ENCODE peak calls at places on chromosome 9, in ten cellular contexts. I is pancreas, V is A549, R is cardiac fibroblast, P is GM10248, U is psoas muscle, N is OCI-LY7, O is tibial nerve, D is astrocyte of the spinal cord, H is sigmoid colon. F is an unnamed sample.

GRCh38 chr9:33659915-33660314 is 135.4 kb upstream of the PRSS3 start:
- DNase-seq in I (no peak), V (no peak), R (no peak), P (no peak), U (no peak), N (no peak), O (no peak), D (no peak), H (no peak), F (no peak)

GRCh38 chr9:26260238-26260637 is 582.0 kb upstream of the TUSC1 start:
- DNase-seq in I (no peak), V (peak), R (peak), P (no peak), U (no peak), N (no peak), O (no peak), D (peak), H (no peak), F (no peak)

GRCh38 chr9:127539259-127539981 is 72.7 kb upstream of the STXBP1 start:
- DNase-seq in I (no peak), V (no peak), R (no peak), P (no peak), U (no peak), N (no peak), O (no peak), D (no peak), H (no peak), F (no peak)

GRCh38 chr9:33823801-33824200 is 6.8 kb downstream of the UBE2R2 start:
- DNase-seq in I (no peak), V (no peak), R (no peak), P (peak), U (no peak), N (no peak), O (no peak), D (no peak), H (no peak), F (no peak)

GRCh38 chr9:119332522-119332921 is 36.7 kb downstream of the BRINP1 start:
- DNase-seq in I (no peak), V (no peak), R (no peak), P (no peak), U (no peak), N (no peak), O (no peak), D (no peak), H (no peak), F (no peak)

GRCh38 chr9:91138760-91139159 is 223.0 kb downstream of the AUH start:
- DNase-seq in I (no peak), V (peak), R (no peak), P (no peak), U (no peak), N (no peak), O (no peak), D (peak), H (no peak), F (no peak)

GRCh38 chr9:79154806-79155205 is 417.0 kb upstream of the TLE4 start:
- DNase-seq in I (no peak), V (no peak), R (peak), P (no peak), U (no peak), N (no peak), O (no peak), D (no peak), H (no peak), F (no peak)

GRCh38 chr9:14439555-14439954 is 125.6 kb upstream of the NFIB start:
- DNase-seq in I (no peak), V (no peak), R (no peak), P (no peak), U (no peak), N (no peak), O (no peak), D (no peak), H (no peak), F (no peak)

GRCh38 chr9:36484124-36484523 is 84.1 kb upstream of the RNF38 start:
- DNase-seq in I (no peak), V (no peak), R (no peak), P (no peak), U (no peak), N (no peak), O (no peak), D (no peak), H (no peak), F (no peak)

GRCh38 chr9:69023650-69024049 is 9.7 kb upstream of the PRKACG start:
- DNase-seq in I (peak), V (no peak), R (no peak), P (no peak), U (no peak), N (no peak), O (no peak), D (no peak), H (no peak), F (no peak)

GRCh38 chr9:107557236-107557990 is 67.8 kb upstream of the KLF4 start:
- DNase-seq in I (no peak), V (no peak), R (no peak), P (no peak), U (no peak), N (no peak), O (no peak), D (peak), H (no peak), F (no peak)

GRCh38 chr9:110255064-110255416 is 1.3 kb downstream of the TXN start:
- DNase-seq in I (no peak), V (no peak), R (no peak), P (no peak), U (no peak), N (peak), O (no peak), D (no peak), H (no peak), F (no peak)

GRCh38 chr9:114163517-114163924 is 8.2 kb downstream of the COL27A1 start:
- DNase-seq in I (peak), V (peak), R (peak), P (no peak), U (peak), N (no peak), O (no peak), D (peak), H (no peak), F (peak)

GRCh38 chr9:306907-307306 is 92.2 kb downstream of the DOCK8 start:
- DNase-seq in I (peak), V (peak), R (no peak), P (peak), U (no peak), N (peak), O (no peak), D (no peak), H (no peak), F (no peak)

GRCh38 chr9:129481424-129481823 is 139.5 kb downstream of the C9orf50 start:
- DNase-seq in I (no peak), V (no peak), R (no peak), P (no peak), U (no peak), N (no peak), O (no peak), D (no peak), H (no peak), F (no peak)

GRCh38 chr9:109094268-109094667 is 25.5 kb downstream of the TMEM245 start:
- DNase-seq in I (no peak), V (no peak), R (no peak), P (no peak), U (no peak), N (no peak), O (no peak), D (no peak), H (no peak), F (no peak)

GRCh38 chr9:137237759-137238726 is 3.0 kb upstream of the TUBB4B start:
- DNase-seq in I (peak), V (peak), R (no peak), P (no peak), U (no peak), N (no peak), O (no peak), D (no peak), H (no peak), F (peak)

GRCh38 chr9:113620377-113621161 is 157.0 kb downstream of the RGS3 start:
- DNase-seq in I (peak), V (peak), R (peak), P (no peak), U (peak), N (no peak), O (peak), D (peak), H (peak), F (peak)

GRCh38 chr9:129868571-129869486 is 33.6 kb downstream of the USP20 start:
- DNase-seq in I (no peak), V (no peak), R (no peak), P (no peak), U (no peak), N (no peak), O (no peak), D (no peak), H (no peak), F (no peak)

GRCh38 chr9:68872026-68872501 is 141.8 kb downstream of the PRKACG start:
- DNase-seq in I (peak), V (no peak), R (no peak), P (no peak), U (no peak), N (no peak), O (no peak), D (no peak), H (no peak), F (no peak)

GRCh38 chr9:34493972-34494535 is 28.7 kb downstream of the ENHO start:
- DNase-seq in I (peak), V (peak), R (peak), P (no peak), U (peak), N (peak), O (no peak), D (peak), H (no peak), F (no peak)

GRCh38 chr9:90773593-90773992 is 28.0 kb upstream of the SYK start:
- DNase-seq in I (no peak), V (no peak), R (peak), P (no peak), U (no peak), N (peak), O (no peak), D (no peak), H (no peak), F (no peak)

GRCh38 chr9:136644343-136644592 is 18.4 kb upstream of the EGFL7 start:
- DNase-seq in I (peak), V (peak), R (peak), P (no peak), U (peak), N (no peak), O (no peak), D (peak), H (peak), F (no peak)

GRCh38 chr9:95134457-95134881 is 183.0 kb downstream of the FANCC start:
- DNase-seq in I (no peak), V (no peak), R (no peak), P (no peak), U (no peak), N (no peak), O (no peak), D (no peak), H (peak), F (no peak)

GRCh38 chr9:129340427-129341196 is 162.6 kb upstream of the IER5L start:
- DNase-seq in I (no peak), V (peak), R (no peak), P (no peak), U (no peak), N (no peak), O (no peak), D (no peak), H (no peak), F (no peak)

GRCh38 chr9:119487118-119487827 is 118.0 kb upstream of the BRINP1 start:
- DNase-seq in I (no peak), V (no peak), R (no peak), P (no peak), U (no peak), N (no peak), O (no peak), D (no peak), H (no peak), F (no peak)

GRCh38 chr9:34651286-34651685 is 699 bp upstream of the IL11RA start:
- DNase-seq in I (no peak), V (no peak), R (peak), P (no peak), U (peak), N (no peak), O (no peak), D (peak), H (peak), F (peak)

GRCh38 chr9:136442330-136442729 is 2.7 kb upstream of the INPP5E start:
- DNase-seq in I (no peak), V (no peak), R (no peak), P (no peak), U (no peak), N (no peak), O (no peak), D (no peak), H (no peak), F (no peak)

GRCh38 chr9:91060520-91061343 is 259.1 kb downstream of the SYK start:
- DNase-seq in I (peak), V (peak), R (peak), P (no peak), U (peak), N (no peak), O (peak), D (peak), H (peak), F (peak)

GRCh38 chr9:126515873-126516505 is 97.7 kb upstream of the LMX1B start:
- DNase-seq in I (no peak), V (no peak), R (no peak), P (no peak), U (no peak), N (no peak), O (no peak), D (no peak), H (peak), F (no peak)

GRCh38 chr9:126516561-126516935 is 97.2 kb upstream of the LMX1B start:
- DNase-seq in I (no peak), V (no peak), R (no peak), P (no peak), U (no peak), N (no peak), O (no peak), D (no peak), H (no peak), F (no peak)

GRCh38 chr9:126515001-126515872 is 98.5 kb upstream of the LMX1B start:
- DNase-seq in I (peak), V (no peak), R (no peak), P (no peak), U (no peak), N (no peak), O (no peak), D (no peak), H (peak), F (no peak)

GRCh38 chr9:126513159-126514036 is 100.3 kb upstream of the LMX1B start:
- DNase-seq in I (no peak), V (no peak), R (no peak), P (no peak), U (no peak), N (no peak), O (no peak), D (no peak), H (no peak), F (no peak)

DNA sequence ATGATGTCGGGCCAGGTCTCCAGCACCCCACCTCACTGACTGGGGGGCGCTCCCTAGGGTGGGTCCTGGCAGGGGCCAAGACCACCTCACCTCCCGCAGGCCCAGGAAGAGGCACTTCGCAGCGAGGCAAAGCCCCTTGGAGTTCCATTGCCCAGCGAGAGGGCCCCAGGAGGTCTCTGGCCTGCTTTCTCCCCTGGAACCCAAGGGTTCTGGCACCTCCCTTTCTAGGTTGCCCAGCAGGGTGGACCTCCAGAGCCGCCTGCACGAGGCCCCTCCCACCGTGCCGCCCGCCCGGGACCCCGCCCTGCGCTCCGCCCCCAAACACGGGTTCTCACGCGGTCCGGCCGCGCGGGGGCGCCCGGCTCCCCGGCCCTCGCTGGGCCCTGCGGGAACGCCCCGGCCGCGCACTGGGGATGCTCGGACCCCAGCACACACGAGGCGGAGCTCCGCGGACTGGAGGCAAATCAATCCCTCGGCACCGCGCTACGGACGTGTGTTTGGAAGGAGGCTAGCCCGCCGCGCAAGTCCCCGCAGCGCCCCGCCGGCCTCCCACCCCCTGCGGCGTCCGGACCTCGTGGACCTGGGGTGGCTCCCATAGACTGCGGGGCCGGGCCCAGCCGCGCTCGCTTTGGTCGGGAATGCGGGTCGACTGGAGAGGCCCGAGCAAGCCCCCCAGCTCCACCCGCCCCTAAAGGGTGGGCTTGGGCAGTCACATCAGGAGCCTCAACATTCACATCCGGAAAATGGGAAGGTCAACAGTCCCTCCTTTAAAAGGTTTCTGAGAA is 99.5 kb upstream of the LMX1B start:
- DNase-seq in I (no peak), V (peak), R (peak), P (peak), U (peak), N (peak), O (no peak), D (no peak), H (peak), F (no peak)
- TF ChIP-seq CTCF in I (no peak), V (peak), R (no peak), P (no peak), U (peak), N (peak), O (peak), D (peak), H (no peak), F (peak)

GRCh38 chr9:120868676-120869359 is 8.2 kb downstream of the PHF19 start:
- DNase-seq in I (peak), V (peak), R (peak), P (peak), U (peak), N (peak), O (peak), D (peak), H (peak), F (peak)
- TF ChIP-seq CTCF in I (no peak), V (peak), R (peak), P (peak), U (peak), N (peak), O (peak), D (peak), H (no peak), F (peak)

DNA sequence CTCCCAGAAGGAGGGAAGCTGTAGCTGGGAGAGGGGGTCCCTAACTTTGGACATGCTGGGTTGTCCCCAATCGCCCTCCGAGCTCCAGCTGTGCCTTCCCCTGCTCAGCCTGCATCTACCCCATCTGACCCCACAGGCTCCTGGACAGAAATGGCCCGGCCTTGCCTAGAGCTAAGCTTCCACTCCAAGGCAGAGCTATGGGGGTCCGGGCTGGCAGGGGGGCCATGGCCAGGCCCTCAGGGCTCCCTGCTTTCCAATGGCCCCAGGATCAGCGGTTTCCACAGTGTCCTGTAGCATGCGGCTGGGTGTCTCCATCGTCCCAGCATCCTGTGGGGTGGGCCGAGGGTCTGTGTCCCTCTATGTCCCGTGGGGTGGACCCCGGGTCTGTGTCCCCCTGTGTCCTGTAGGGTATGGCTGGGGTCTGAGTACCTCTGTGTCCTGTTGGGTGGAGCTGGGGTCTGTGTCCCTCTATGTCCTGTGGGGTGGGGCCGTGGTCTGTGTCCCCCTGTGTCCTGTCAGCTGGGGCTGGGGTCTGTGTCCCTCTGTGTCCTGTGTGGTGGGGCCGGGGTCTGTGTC is 130.6 kb downstream of the RXRA start:
- DNase-seq in I (no peak), V (no peak), R (no peak), P (no peak), U (no peak), N (no peak), O (no peak), D (no peak), H (no peak), F (no peak)
- TF ChIP-seq CTCF in I (no peak), V (no peak), R (no peak), P (no peak), U (no peak), N (no peak), O (no peak), D (no peak), H (no peak), F (no peak)

GRCh38 chr9:105447814-105448812 is at the start of gene FSD1L:
- DNase-seq in I (peak), V (peak), R (peak), P (peak), U (peak), N (peak), O (peak), D (peak), H (peak), F (peak)
- TF ChIP-seq CTCF in I (no peak), V (no peak), R (peak), P (peak), U (peak), N (peak), O (peak), D (peak), H (no peak), F (no peak)

GRCh38 chr9:71796368-71796767 is 28.1 kb upstream of the CEMIP2 start:
- DNase-seq in I (no peak), V (peak), R (no peak), P (no peak), U (no peak), N (peak), O (no peak), D (no peak), H (no peak), F (no peak)
- TF ChIP-seq CTCF in I (no peak), V (no peak), R (no peak), P (no peak), U (no peak), N (no peak), O (no peak), D (no peak), H (no peak), F (no peak)

GRCh38 chr9:93910598-93910997 is 44.6 kb downstream of the BARX1 start:
- DNase-seq in I (no peak), V (no peak), R (no peak), P (no peak), U (no peak), N (no peak), O (no peak), D (no peak), H (no peak), F (no peak)
- TF ChIP-seq CTCF in I (no peak), V (no peak), R (no peak), P (no peak), U (no peak), N (no peak), O (no peak), D (no peak), H (no peak), F (no peak)

GRCh38 chr9:98796364-98797101 is at the start of gene ANKS6:
- DNase-seq in I (peak), V (peak), R (peak), P (peak), U (peak), N (peak), O (peak), D (peak), H (peak), F (peak)
- TF ChIP-seq CTCF in I (peak), V (peak), R (no peak), P (peak), U (peak), N (peak), O (peak), D (peak), H (no peak), F (peak)

GRCh38 chr9:5437254-5438216 is at the start of gene PLGRKT:
- DNase-seq in I (peak), V (peak), R (peak), P (peak), U (peak), N (peak), O (peak), D (peak), H (peak), F (peak)
- TF ChIP-seq CTCF in I (no peak), V (no peak), R (peak), P (peak), U (peak), N (peak), O (peak), D (no peak), H (no peak), F (no peak)